ENCODE peak calls at places on chromosome 5, in eight cellular contexts. Q is IMR-90, T is fibroblast of lung, P is body of pancreas, O is aorta, I is BE2C, Z is PC-9, S is hepatocyte. J is an unnamed sample. For H3K9me3, the result is how much of the 10 kb centered on the place peaks cover.

GRCh38 chr5:74251106-74252032 is 389.2 kb downstream of the ENC1 start:
- DNase-seq in T (peak), O (no peak), Z (peak), Q (peak), S (peak), P (no peak), I (no peak), J (peak)

GRCh38 chr5:61901997-61902396 is 404.0 kb upstream of the KIF2A start:
- DNase-seq in O (no peak), Z (no peak), P (no peak), Q (no peak), T (no peak), S (no peak), I (no peak), J (no peak)

GRCh38 chr5:176693477-176693851 is 46.2 kb downstream of the TSPAN17 start:
- DNase-seq in O (no peak), Z (no peak), Q (no peak), S (no peak), P (no peak), I (no peak), T (no peak), J (no peak)

GRCh38 chr5:143161893-143162520 is 241.5 kb downstream of the NR3C1 start:
- DNase-seq in I (no peak), Q (peak), O (no peak), T (peak), P (no peak), Z (no peak), S (peak), J (peak)

GRCh38 chr5:53936481-53937352 is 373.7 kb downstream of the ARL15 start:
- DNase-seq in O (no peak), S (no peak), Z (no peak), T (peak), I (no peak), Q (no peak), P (no peak), J (peak)

GRCh38 chr5:157137691-157138090 is 5.0 kb downstream of the MED7 start:
- DNase-seq in P (no peak), Z (no peak), T (no peak), I (no peak), S (no peak), Q (no peak), O (no peak), J (no peak)

GRCh38 chr5:136212252-136212721 is 19.3 kb upstream of the SMIM32 start:
- DNase-seq in S (peak), Q (peak), Z (peak), O (peak), I (peak), P (peak), T (peak), J (peak)

GRCh38 chr5:113236536-113237308 is 198.1 kb downstream of the TSSK1B start:
- DNase-seq in P (no peak), I (no peak), Z (no peak), Q (no peak), S (no peak), O (no peak), T (no peak), J (no peak)

GRCh38 chr5:168579987-168580508 is 880 bp upstream of the PANK3 start:
- DNase-seq in Q (no peak), P (no peak), Z (no peak), I (no peak), S (no peak), O (no peak), T (no peak), J (no peak)

GRCh38 chr5:153352685-153353219 is 137.7 kb upstream of the GRIA1 start:
- DNase-seq in O (no peak), P (no peak), Q (no peak), T (no peak), Z (no peak), I (no peak), S (no peak), J (no peak)

GRCh38 chr5:127802477-127802865 is 99.3 kb downstream of the CCDC192 start:
- DNase-seq in T (peak), I (no peak), O (no peak), Q (peak), P (no peak), Z (no peak), S (no peak), J (no peak)

GRCh38 chr5:26691486-26691885 is 346.9 kb downstream of the CDH9 start:
- DNase-seq in O (no peak), T (no peak), I (no peak), S (no peak), Q (no peak), Z (no peak), P (no peak), J (no peak)

GRCh38 chr5:94375801-94376200 is 242.6 kb downstream of the KIAA0825 start:
- DNase-seq in O (no peak), P (no peak), I (peak), T (no peak), Z (no peak), S (no peak), Q (no peak), J (no peak)

GRCh38 chr5:135035678-135036030 is 1.6 kb upstream of the PITX1 start:
- DNase-seq in Q (no peak), S (no peak), O (peak), I (no peak), P (no peak), Z (no peak), T (no peak), J (no peak)
- H3K4me3 ChIP-seq in Q (no peak), S (no peak), O (no peak), I (no peak), P (no peak), Z (no peak), T (no peak), J (no peak)

DNA sequence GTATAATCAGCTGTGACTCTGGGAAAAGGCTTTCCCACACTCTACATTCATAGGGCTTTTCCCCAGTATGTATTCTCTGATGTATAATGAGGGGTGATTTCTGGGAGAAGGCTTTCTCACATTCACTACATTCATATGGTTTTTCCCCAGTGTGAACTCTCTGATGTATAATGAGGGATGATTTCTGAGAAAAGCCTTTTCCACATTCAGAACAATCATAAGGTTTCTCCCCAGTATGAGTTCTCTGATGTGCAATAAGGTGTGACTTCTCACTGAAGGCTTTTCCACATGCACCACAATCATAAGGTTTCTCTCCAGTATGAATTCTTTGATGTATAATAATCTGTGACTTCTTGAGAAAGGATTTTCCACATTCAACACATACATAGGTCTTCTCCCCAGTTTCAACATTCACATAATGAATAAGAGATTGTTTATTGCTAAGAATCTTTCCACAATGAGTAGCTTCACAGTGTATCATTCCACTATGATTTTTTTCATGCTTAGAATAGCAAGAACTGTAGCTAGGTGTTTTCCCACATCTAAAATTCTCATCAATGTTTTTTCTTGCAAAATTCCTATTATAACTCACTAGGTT is 26.7 kb upstream of the ZNF300 start:
- DNase-seq in S (no peak), T (peak), O (no peak), Q (no peak), I (no peak), Z (no peak), P (no peak), J (no peak)
- H3K9me3 ChIP-seq in S (under half), T (under half), O (under half), Q (under half), I (under half), Z (half or more), P (under half), J (half or more)

GRCh38 chr5:67197536-67197935 is 937 bp upstream of the CD180 start:
- DNase-seq in P (no peak), O (no peak), I (no peak), Q (no peak), T (no peak), S (no peak), Z (no peak), J (no peak)

GRCh38 chr5:67195406-67196275 is 958 bp downstream of the CD180 start:
- DNase-seq in O (no peak), S (no peak), I (no peak), Z (no peak), P (no peak), Q (no peak), T (no peak), J (no peak)

GRCh38 chr5:67198917-67199316 is 2.3 kb upstream of the CD180 start:
- DNase-seq in Q (no peak), S (no peak), I (no peak), T (no peak), P (no peak), O (no peak), Z (no peak), J (no peak)

GRCh38 chr5:67194169-67194568 is 2.4 kb downstream of the CD180 start:
- DNase-seq in P (no peak), S (no peak), Z (no peak), T (no peak), Q (no peak), I (no peak), O (no peak), J (no peak)

GRCh38 chr5:67196537-67197059 is at the start of gene CD180:
- DNase-seq in Q (no peak), I (no peak), S (no peak), Z (no peak), O (no peak), P (no peak), T (no peak), J (no peak)
- H3K4me3 ChIP-seq in Q (no peak), I (no peak), S (no peak), Z (no peak), O (no peak), P (no peak), T (no peak), J (no peak)

DNA sequence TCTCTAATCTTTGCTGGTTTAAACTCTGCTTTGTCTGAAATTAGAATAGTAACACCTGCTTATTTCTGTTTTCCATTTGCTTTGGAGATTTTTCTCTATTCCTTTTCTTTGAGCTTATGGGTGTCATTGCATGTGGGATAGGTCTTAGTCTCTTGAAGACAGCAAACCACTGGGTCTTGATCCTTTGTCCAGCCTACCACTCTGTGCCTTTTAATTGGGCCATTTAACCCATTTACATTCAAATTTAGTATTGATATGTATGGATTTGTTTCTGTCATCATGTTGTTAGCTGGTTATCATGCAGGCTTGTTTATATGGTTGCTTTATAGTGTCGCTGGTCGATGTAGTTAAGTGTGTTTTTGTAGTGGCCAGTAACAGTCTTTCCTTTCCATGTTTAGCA is 914.7 kb downstream of the MAT2B start:
- DNase-seq in Z (no peak), S (no peak), O (no peak), Q (no peak), I (no peak), T (no peak), P (no peak), J (no peak)
- H3K9me3 ChIP-seq in Z (under half), S (under half), O (under half), Q (under half), I (under half), T (under half), P (under half), J (under half)

DNA sequence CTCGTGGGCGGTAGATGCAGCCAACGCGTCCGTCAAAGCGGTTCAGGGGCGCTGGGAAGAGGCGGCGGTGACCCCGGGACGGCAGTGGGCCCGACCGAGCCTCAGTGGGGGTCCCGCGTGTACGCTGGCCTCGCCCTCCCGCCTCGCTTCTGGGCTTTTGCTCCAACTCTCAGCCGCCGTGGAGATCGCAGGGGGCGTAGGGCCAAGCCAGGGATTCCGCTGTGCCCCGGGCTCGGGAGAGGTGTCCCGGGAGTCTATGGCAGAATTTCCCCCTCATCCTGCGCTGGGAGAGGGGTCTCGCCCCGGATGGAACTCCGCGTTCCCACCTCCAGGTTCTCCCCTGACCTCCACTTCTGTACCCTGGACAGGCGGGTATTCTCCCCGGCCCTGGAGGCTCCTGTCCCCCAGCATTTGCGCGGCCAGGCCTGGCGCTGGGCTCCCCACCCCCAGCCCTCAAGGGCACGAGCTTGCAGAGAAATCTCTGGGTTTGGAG is 131.9 kb downstream of the MRPL36 start:
- DNase-seq in I (no peak), Q (no peak), S (no peak), P (no peak), Z (no peak), T (no peak), O (peak), J (no peak)
- H3K4me3 ChIP-seq in I (no peak), Q (no peak), S (no peak), P (no peak), Z (no peak), T (no peak), O (no peak), J (no peak)

GRCh38 chr5:180251887-180252286 is 40.0 kb downstream of the MAPK9 start:
- DNase-seq in S (no peak), Q (no peak), O (no peak), T (no peak), I (no peak), P (no peak), Z (no peak), J (no peak)

GRCh38 chr5:180253036-180253824 is 38.7 kb downstream of the MAPK9 start:
- DNase-seq in Z (no peak), S (no peak), O (no peak), P (no peak), T (no peak), I (no peak), Q (no peak), J (no peak)

GRCh38 chr5:180251141-180251540 is 40.7 kb downstream of the MAPK9 start:
- DNase-seq in Q (no peak), T (no peak), O (no peak), P (no peak), S (no peak), Z (no peak), I (peak), J (no peak)

DNA sequence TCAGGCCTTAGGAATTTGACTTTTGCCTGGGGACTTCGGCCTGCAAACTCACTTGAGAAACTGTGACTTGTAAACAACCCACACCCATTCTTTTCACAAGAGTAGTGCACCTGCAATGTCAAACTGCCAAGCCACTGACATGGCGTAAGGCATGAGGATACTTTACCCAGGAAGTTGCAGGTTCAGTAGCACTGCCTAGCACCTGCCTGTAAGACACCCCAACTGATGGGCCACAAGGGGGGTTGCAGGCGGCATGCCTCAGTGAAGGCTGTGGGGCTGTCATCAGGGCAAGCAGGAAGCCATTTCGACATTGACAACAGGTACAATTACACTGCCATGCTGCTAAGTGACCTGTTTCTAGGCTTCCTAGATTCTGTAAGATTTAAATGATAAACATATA is 41.3 kb upstream of the RASGEF1C start:
- DNase-seq in O (no peak), T (no peak), Z (no peak), P (no peak), I (no peak), S (no peak), Q (no peak), J (no peak)
- H3K9me3 ChIP-seq in O (under half), T (under half), Z (under half), P (under half), I (under half), S (under half), Q (half or more), J (under half)